ENCODE peak calls at places on chromosomes 2 and 18, in five cellular contexts. B, X, O, J and M are unnamed samples.

GRCh38 chr18:60549338-60549960 is 176.9 kb upstream of the MC4R start:
- DNase-seq in X (no peak), B (no peak), O (no peak), J (no peak), M (no peak)

GRCh38 chr2:136254681-136255080 is 136.7 kb upstream of the CXCR4 start:
- DNase-seq in X (no peak), O (no peak), J (no peak), B (no peak), M (no peak)

GRCh38 chr2:204282525-204282924 is 262.8 kb upstream of the PARD3B start:
- DNase-seq in B (no peak), J (no peak), O (no peak), X (no peak), M (no peak)

GRCh38 chr18:10726198-10727068 is 200.6 kb downstream of the NAPG start:
- DNase-seq in X (peak), O (no peak), B (no peak), J (no peak), M (no peak)

GRCh38 chr2:111054791-111055627 is 65.7 kb upstream of the BCL2L11 start:
- DNase-seq in J (no peak), O (no peak), X (no peak), B (no peak), M (no peak)

GRCh38 chr2:10412380-10412779 is 35.7 kb downstream of the ODC1 start:
- DNase-seq in J (peak), B (no peak), O (peak), X (no peak), M (no peak)

GRCh38 chr2:2834105-2834504 is 503.0 kb upstream of the MYT1L start:
- DNase-seq in J (no peak), X (no peak), O (no peak), B (no peak), M (no peak)

GRCh38 chr2:171999125-171999524 is 628 bp upstream of the METAP1D start:
- DNase-seq in J (no peak), B (no peak), O (no peak), X (no peak), M (no peak)

GRCh38 chr18:25786778-25787177 is 303.6 kb downstream of the SS18 start:
- DNase-seq in X (no peak), J (no peak), B (no peak), O (peak), M (no peak)

GRCh38 chr2:119419065-119419464 is 12.6 kb upstream of the TMEM37 start:
- DNase-seq in O (no peak), X (no peak), B (no peak), J (no peak), M (no peak)

GRCh38 chr2:231611273-231612198 is 18.9 kb downstream of the TEX44 start:
- DNase-seq in X (no peak), O (peak), B (no peak), J (no peak), M (no peak)

GRCh38 chr2:227817940-227818568 is 4.4 kb downstream of the CCL20 start:
- DNase-seq in B (peak), J (no peak), O (peak), X (peak), M (peak)

GRCh38 chr18:14086459-14087231 is 45.6 kb downstream of the ZNF519 start:
- DNase-seq in J (no peak), X (no peak), B (no peak), O (no peak), M (no peak)

GRCh38 chr2:42200534-42201227 is 31.5 kb downstream of the EML4 start:
- DNase-seq in X (no peak), B (no peak), J (no peak), O (no peak), M (no peak)

GRCh38 chr2:231411871-231412615 is 16.5 kb downstream of the B3GNT7 start:
- DNase-seq in J (peak), B (no peak), O (peak), X (peak), M (peak)

GRCh38 chr2:69196327-69197117 is 183.5 kb downstream of the ANTXR1 start:
- DNase-seq in J (no peak), O (peak), X (no peak), B (no peak), M (no peak)

GRCh38 chr2:76506538-76506937 is 795.8 kb upstream of the GCFC2 start:
- DNase-seq in O (no peak), J (no peak), B (no peak), X (no peak), M (no peak)

GRCh38 chr2:8986327-8986976 is 17.0 kb downstream of the MBOAT2 start:
- DNase-seq in J (no peak), X (no peak), O (no peak), B (no peak), M (no peak)

GRCh38 chr2:32745191-32745590 is 117.3 kb downstream of the TTC27 start:
- DNase-seq in X (no peak), O (peak), J (no peak), B (no peak), M (no peak)

GRCh38 chr18:24006731-24007308 is 7.7 kb upstream of the TTC39C start:
- DNase-seq in X (no peak), B (no peak), J (no peak), O (no peak), M (no peak)

GRCh38 chr2:170022692-170023091 is 155.3 kb upstream of the MYO3B start:
- DNase-seq in X (no peak), B (no peak), O (no peak), J (no peak), M (no peak)

GRCh38 chr2:235170016-235170415 is 218.2 kb downstream of the SH3BP4 start:
- DNase-seq in J (no peak), O (no peak), B (no peak), X (no peak), M (no peak)

GRCh38 chr2:184611221-184612085 is 13.1 kb downstream of the ZNF804A start:
- DNase-seq in J (no peak), O (no peak), X (no peak), B (no peak), M (no peak)

GRCh38 chr2:217993817-217994459 is 8.9 kb downstream of the TNS1 start:
- DNase-seq in O (peak), B (no peak), X (peak), J (peak), M (peak)

GRCh38 chr2:417662-418061 is 129.8 kb upstream of the ALKAL2 start:
- DNase-seq in O (no peak), J (no peak), X (no peak), B (no peak), M (no peak)

GRCh38 chr2:135029481-135030134 is 17.6 kb downstream of the MAP3K19 start:
- DNase-seq in O (no peak), B (no peak), J (no peak), X (no peak), M (no peak)